ENCODE peak calls at places on chromosome 17, in seven cellular contexts. One of them, this sample, is unnamed.

GRCh38 chr17:77882481-77883212 is 75.9 kb upstream of the TNRC6C start:
- DNase-seq in activated CD8-positive, alpha-beta memory T cell treated with anti-CD3 and anti-CD28 coated beads, Interleukin-2, amount 10 ng/mL, durations not matched to agents 7 days and 5 days: peak
- DNase-seq in choroid plexus epithelial cell: peak
- DNase-seq in effector CD4-positive, alpha-beta T cell: peak
- DNase-seq in activated B cell treated with CpG ODN at 0.5 μM for 24 hours: peak
- DNase-seq in AG04450: no peak
- DNase-seq in Daoy: peak
- DNase-seq in this sample: no peak

GRCh38 chr17:8700546-8700945 is 44.1 kb downstream of the CCDC42 start:
- DNase-seq in choroid plexus epithelial cell: no peak
- DNase-seq in activated CD8-positive, alpha-beta memory T cell treated with anti-CD3 and anti-CD28 coated beads, Interleukin-2, amount 10 ng/mL, durations not matched to agents 7 days and 5 days: no peak
- DNase-seq in activated B cell treated with CpG ODN at 0.5 μM for 24 hours: no peak
- DNase-seq in effector CD4-positive, alpha-beta T cell: no peak
- DNase-seq in Daoy: no peak
- DNase-seq in AG04450: no peak
- DNase-seq in this sample: no peak

GRCh38 chr17:47239663-47240374 is 13.8 kb upstream of the ITGB3 start:
- DNase-seq in activated CD8-positive, alpha-beta memory T cell treated with anti-CD3 and anti-CD28 coated beads, Interleukin-2, amount 10 ng/mL, durations not matched to agents 7 days and 5 days: no peak
- DNase-seq in choroid plexus epithelial cell: peak
- DNase-seq in activated B cell treated with CpG ODN at 0.5 μM for 24 hours: no peak
- DNase-seq in Daoy: peak
- DNase-seq in AG04450: peak
- DNase-seq in effector CD4-positive, alpha-beta T cell: no peak
- DNase-seq in this sample: no peak

GRCh38 chr17:73773702-73774101 is 129.5 kb upstream of the SDK2 start:
- DNase-seq in AG04450: no peak
- DNase-seq in Daoy: peak
- DNase-seq in effector CD4-positive, alpha-beta T cell: no peak
- DNase-seq in choroid plexus epithelial cell: no peak
- DNase-seq in activated CD8-positive, alpha-beta memory T cell treated with anti-CD3 and anti-CD28 coated beads, Interleukin-2, amount 10 ng/mL, durations not matched to agents 7 days and 5 days: no peak
- DNase-seq in activated B cell treated with CpG ODN at 0.5 μM for 24 hours: no peak
- DNase-seq in this sample: no peak

GRCh38 chr17:22266231-22266630 is 573.9 kb downstream of the KCNJ18 start:
- DNase-seq in activated B cell treated with CpG ODN at 0.5 μM for 24 hours: peak
- DNase-seq in activated CD8-positive, alpha-beta memory T cell treated with anti-CD3 and anti-CD28 coated beads, Interleukin-2, amount 10 ng/mL, durations not matched to agents 7 days and 5 days: no peak
- DNase-seq in AG04450: no peak
- DNase-seq in choroid plexus epithelial cell: no peak
- DNase-seq in effector CD4-positive, alpha-beta T cell: no peak
- DNase-seq in Daoy: peak
- DNase-seq in this sample: no peak

GRCh38 chr17:21493993-21494392 is 117.8 kb downstream of the KCNJ12 start:
- DNase-seq in effector CD4-positive, alpha-beta T cell: no peak
- DNase-seq in AG04450: no peak
- DNase-seq in activated B cell treated with CpG ODN at 0.5 μM for 24 hours: no peak
- DNase-seq in Daoy: no peak
- DNase-seq in activated CD8-positive, alpha-beta memory T cell treated with anti-CD3 and anti-CD28 coated beads, Interleukin-2, amount 10 ng/mL, durations not matched to agents 7 days and 5 days: no peak
- DNase-seq in choroid plexus epithelial cell: no peak
- DNase-seq in this sample: no peak

GRCh38 chr17:59825533-59826316 is 67.0 kb downstream of the TUBD1 start:
- DNase-seq in activated CD8-positive, alpha-beta memory T cell treated with anti-CD3 and anti-CD28 coated beads, Interleukin-2, amount 10 ng/mL, durations not matched to agents 7 days and 5 days: no peak
- DNase-seq in effector CD4-positive, alpha-beta T cell: no peak
- DNase-seq in choroid plexus epithelial cell: peak
- DNase-seq in activated B cell treated with CpG ODN at 0.5 μM for 24 hours: no peak
- DNase-seq in Daoy: peak
- DNase-seq in AG04450: no peak
- DNase-seq in this sample: no peak

GRCh38 chr17:67582632-67583230 is 135.0 kb upstream of the NOL11 start:
- DNase-seq in activated CD8-positive, alpha-beta memory T cell treated with anti-CD3 and anti-CD28 coated beads, Interleukin-2, amount 10 ng/mL, durations not matched to agents 7 days and 5 days: no peak
- DNase-seq in effector CD4-positive, alpha-beta T cell: no peak
- DNase-seq in choroid plexus epithelial cell: no peak
- DNase-seq in AG04450: no peak
- DNase-seq in Daoy: peak
- DNase-seq in activated B cell treated with CpG ODN at 0.5 μM for 24 hours: no peak
- DNase-seq in this sample: no peak

GRCh38 chr17:81110488-81111040 is 54.7 kb upstream of the PVALEF start:
- DNase-seq in choroid plexus epithelial cell: peak
- DNase-seq in activated CD8-positive, alpha-beta memory T cell treated with anti-CD3 and anti-CD28 coated beads, Interleukin-2, amount 10 ng/mL, durations not matched to agents 7 days and 5 days: no peak
- DNase-seq in effector CD4-positive, alpha-beta T cell: no peak
- DNase-seq in activated B cell treated with CpG ODN at 0.5 μM for 24 hours: no peak
- DNase-seq in Daoy: no peak
- DNase-seq in AG04450: no peak
- DNase-seq in this sample: no peak

GRCh38 chr17:7838291-7839075 is 4.5 kb downstream of the KDM6B start:
- DNase-seq in activated CD8-positive, alpha-beta memory T cell treated with anti-CD3 and anti-CD28 coated beads, Interleukin-2, amount 10 ng/mL, durations not matched to agents 7 days and 5 days: no peak
- DNase-seq in activated B cell treated with CpG ODN at 0.5 μM for 24 hours: no peak
- DNase-seq in effector CD4-positive, alpha-beta T cell: no peak
- DNase-seq in Daoy: no peak
- DNase-seq in AG04450: no peak
- DNase-seq in choroid plexus epithelial cell: peak
- DNase-seq in this sample: no peak

GRCh38 chr17:77137111-77137510 is 3.7 kb upstream of the SEC14L1 start:
- DNase-seq in activated B cell treated with CpG ODN at 0.5 μM for 24 hours: no peak
- DNase-seq in AG04450: no peak
- DNase-seq in choroid plexus epithelial cell: no peak
- DNase-seq in Daoy: no peak
- DNase-seq in activated CD8-positive, alpha-beta memory T cell treated with anti-CD3 and anti-CD28 coated beads, Interleukin-2, amount 10 ng/mL, durations not matched to agents 7 days and 5 days: no peak
- DNase-seq in effector CD4-positive, alpha-beta T cell: no peak
- DNase-seq in this sample: no peak

GRCh38 chr17:66165537-66166123 is 26.3 kb downstream of the CEP112 start:
- DNase-seq in AG04450: peak
- DNase-seq in Daoy: peak
- DNase-seq in effector CD4-positive, alpha-beta T cell: peak
- DNase-seq in activated B cell treated with CpG ODN at 0.5 μM for 24 hours: no peak
- DNase-seq in activated CD8-positive, alpha-beta memory T cell treated with anti-CD3 and anti-CD28 coated beads, Interleukin-2, amount 10 ng/mL, durations not matched to agents 7 days and 5 days: no peak
- DNase-seq in choroid plexus epithelial cell: peak
- DNase-seq in this sample: peak

This sample was measured in endothelial cell.